ENCODE peak calls at places on chromosomes 1 and 21, in six cellular contexts. One of them, this sample, is unnamed. For H3K36me3, the result is how much of the 10 kb centered on the place peaks cover.

GRCh38 chr1:92707709-92708108 is 77.2 kb downstream of the EVI5 start:
- DNase-seq in SK-N-SH: no peak
- DNase-seq in HCT116: no peak
- DNase-seq in Panc1: no peak
- DNase-seq in K562: no peak
- DNase-seq in GM12878: no peak
- DNase-seq in this sample: no peak

GRCh38 chr21:29741761-29742160 is 198.0 kb downstream of the GRIK1 start:
- DNase-seq in HCT116: no peak
- DNase-seq in SK-N-SH: no peak
- DNase-seq in K562: no peak
- DNase-seq in GM12878: no peak
- DNase-seq in Panc1: no peak
- DNase-seq in this sample: no peak

GRCh38 chr1:23562138-23562819 is 3.0 kb upstream of the ID3 start:
- DNase-seq in K562: peak
- DNase-seq in SK-N-SH: peak
- DNase-seq in GM12878: no peak
- DNase-seq in Panc1: no peak
- DNase-seq in HCT116: peak
- DNase-seq in this sample: peak

GRCh38 chr1:2192031-2192995 is 2.3 kb downstream of the FAAP20 start:
- DNase-seq in K562: no peak
- DNase-seq in GM12878: no peak
- DNase-seq in SK-N-SH: no peak
- DNase-seq in HCT116: no peak
- DNase-seq in Panc1: no peak
- DNase-seq in this sample: no peak

GRCh38 chr1:235470741-235471439 is 33.4 kb downstream of the B3GALNT2 start:
- DNase-seq in Panc1: no peak
- DNase-seq in GM12878: no peak
- DNase-seq in K562: no peak
- DNase-seq in SK-N-SH: no peak
- DNase-seq in HCT116: no peak
- DNase-seq in this sample: no peak

GRCh38 chr1:225896937-225897549 is 8.1 kb upstream of the LEFTY1 start:
- DNase-seq in Panc1: no peak
- DNase-seq in SK-N-SH: no peak
- DNase-seq in HCT116: peak
- DNase-seq in K562: peak
- DNase-seq in GM12878: peak
- DNase-seq in this sample: no peak

GRCh38 chr1:154975409-154976205 is 1.1 kb downstream of the CKS1B start:
- DNase-seq in K562: no peak
- DNase-seq in HCT116: no peak
- DNase-seq in SK-N-SH: no peak
- DNase-seq in Panc1: no peak
- DNase-seq in GM12878: peak
- DNase-seq in this sample: peak

GRCh38 chr1:15155760-15156743 is 2.5 kb downstream of the TMEM51 start:
- DNase-seq in SK-N-SH: peak
- DNase-seq in Panc1: no peak
- DNase-seq in HCT116: no peak
- DNase-seq in K562: no peak
- DNase-seq in GM12878: peak
- DNase-seq in this sample: no peak

GRCh38 chr1:154329551-154330131 is 4.3 kb downstream of the ATP8B2 start:
- DNase-seq in GM12878: no peak
- DNase-seq in Panc1: no peak
- DNase-seq in SK-N-SH: peak
- DNase-seq in HCT116: no peak
- DNase-seq in K562: peak
- DNase-seq in this sample: peak

GRCh38 chr1:185404864-185405568 is 88.0 kb upstream of the IVNS1ABP start:
- DNase-seq in K562: no peak
- DNase-seq in GM12878: no peak
- DNase-seq in HCT116: no peak
- DNase-seq in Panc1: no peak
- DNase-seq in SK-N-SH: no peak
- DNase-seq in this sample: no peak

GRCh38 chr1:181141431-181141910 is 53.0 kb downstream of the IER5 start:
- DNase-seq in HCT116: no peak
- DNase-seq in SK-N-SH: no peak
- DNase-seq in K562: peak
- DNase-seq in GM12878: no peak
- DNase-seq in Panc1: peak
- DNase-seq in this sample: no peak

GRCh38 chr1:55378582-55378981 is 163.4 kb upstream of the USP24 start:
- DNase-seq in K562: peak
- DNase-seq in SK-N-SH: no peak
- DNase-seq in GM12878: no peak
- DNase-seq in HCT116: peak
- DNase-seq in Panc1: peak
- DNase-seq in this sample: peak

GRCh38 chr1:69569281-69569970 is 1.7 kb downstream of the LRRC7 start:
- DNase-seq in Panc1: no peak
- DNase-seq in HCT116: no peak
- DNase-seq in SK-N-SH: peak
- DNase-seq in GM12878: no peak
- DNase-seq in K562: no peak
- DNase-seq in this sample: peak

GRCh38 chr1:25245809-25246599 is 1.2 kb downstream of the RSRP1 start:
- DNase-seq in SK-N-SH: peak
- DNase-seq in K562: peak
- DNase-seq in GM12878: no peak
- DNase-seq in HCT116: no peak
- DNase-seq in Panc1: no peak
- DNase-seq in this sample: peak

GRCh38 chr1:29736582-29737188 is 500.4 kb downstream of the PTPRU start:
- DNase-seq in Panc1: no peak
- DNase-seq in HCT116: no peak
- DNase-seq in SK-N-SH: no peak
- DNase-seq in GM12878: no peak
- DNase-seq in K562: peak
- DNase-seq in this sample: peak

GRCh38 chr1:179082308-179083030 is 599 bp downstream of the TOR3A start:
- DNase-seq in SK-N-SH: peak
- DNase-seq in HCT116: no peak
- DNase-seq in K562: peak
- DNase-seq in Panc1: no peak
- DNase-seq in GM12878: no peak
- DNase-seq in this sample: peak

GRCh38 chr1:155175281-155175926 is 1.8 kb downstream of the TRIM46 start:
- DNase-seq in Panc1: no peak
- DNase-seq in SK-N-SH: no peak
- DNase-seq in HCT116: no peak
- DNase-seq in GM12878: no peak
- DNase-seq in K562: no peak
- DNase-seq in this sample: no peak

GRCh38 chr1:150487763-150488115 is 520 bp downstream of the TARS2 start:
- DNase-seq in SK-N-SH: no peak
- DNase-seq in K562: no peak
- DNase-seq in Panc1: no peak
- DNase-seq in HCT116: no peak
- DNase-seq in GM12878: no peak
- DNase-seq in this sample: peak

GRCh38 chr21:32207096-32207716 is 71.6 kb downstream of the MIS18A start:
- DNase-seq in Panc1: no peak
- DNase-seq in GM12878: no peak
- DNase-seq in SK-N-SH: peak
- DNase-seq in HCT116: no peak
- DNase-seq in K562: no peak
- DNase-seq in this sample: no peak

GRCh38 chr1:7531562-7532340 is 239.3 kb upstream of the VAMP3 start:
- DNase-seq in GM12878: no peak
- DNase-seq in K562: no peak
- DNase-seq in SK-N-SH: no peak
- DNase-seq in Panc1: no peak
- DNase-seq in HCT116: no peak
- DNase-seq in this sample: no peak

GRCh38 chr21:36188081-36188681 is 31.6 kb downstream of the DOP1B start:
- DNase-seq in GM12878: no peak
- DNase-seq in Panc1: no peak
- DNase-seq in K562: no peak
- DNase-seq in SK-N-SH: no peak
- DNase-seq in HCT116: no peak
- DNase-seq in this sample: no peak

GRCh38 chr21:41932191-41932575 is 21.6 kb downstream of the C2CD2 start:
- DNase-seq in SK-N-SH: no peak
- DNase-seq in HCT116: peak
- DNase-seq in K562: peak
- DNase-seq in Panc1: peak
- DNase-seq in GM12878: no peak
- DNase-seq in this sample: no peak
- H3K27ac ChIP-seq in SK-N-SH: peak
- H3K27ac ChIP-seq in HCT116: peak
- H3K27ac ChIP-seq in K562: peak
- H3K27ac ChIP-seq in Panc1: peak
- H3K27ac ChIP-seq in GM12878: no peak
- H3K27ac ChIP-seq in this sample: no peak

DNA sequence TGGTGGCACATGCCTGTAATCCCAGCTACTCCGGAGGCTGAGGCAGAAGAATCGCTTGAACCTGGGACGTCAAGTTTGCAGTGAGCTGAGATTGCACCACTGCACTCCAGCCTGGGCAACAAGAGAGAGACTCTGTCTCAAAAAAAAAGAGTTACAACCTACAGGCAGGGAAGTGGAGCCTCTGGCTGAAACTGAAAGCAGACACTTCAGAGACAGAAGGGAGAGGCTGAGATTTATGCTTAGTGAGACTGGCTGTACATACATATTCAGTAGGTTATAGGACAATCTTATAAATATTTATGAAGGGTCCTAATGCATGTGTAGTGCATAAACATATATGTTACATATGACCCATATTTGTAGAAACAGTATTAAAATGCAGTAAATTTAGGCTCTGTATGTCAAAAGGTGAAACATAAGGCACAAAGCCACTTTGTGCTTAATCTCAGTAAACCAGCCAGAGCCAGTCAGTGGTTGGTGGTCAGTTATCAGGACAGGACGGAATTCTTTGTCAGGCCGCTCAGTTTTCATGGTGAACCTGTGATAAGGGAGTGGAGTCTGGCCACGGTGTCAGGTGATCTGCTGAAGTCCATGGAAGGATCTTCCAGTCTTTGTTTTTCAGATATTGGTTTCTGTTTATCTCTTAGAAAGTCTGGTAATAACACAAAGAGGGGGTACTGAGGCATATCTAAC is 13.7 kb downstream of the RHEX start:
- DNase-seq in Panc1: no peak
- DNase-seq in K562: peak
- DNase-seq in SK-N-SH: no peak
- DNase-seq in HCT116: no peak
- DNase-seq in GM12878: no peak
- DNase-seq in this sample: no peak
- TF ChIP-seq REST in Panc1: no peak
- TF ChIP-seq REST in K562: no peak
- TF ChIP-seq REST in SK-N-SH: no peak
- TF ChIP-seq REST in HCT116: no peak
- TF ChIP-seq REST in GM12878: no peak
- TF ChIP-seq REST in this sample: no peak

DNA sequence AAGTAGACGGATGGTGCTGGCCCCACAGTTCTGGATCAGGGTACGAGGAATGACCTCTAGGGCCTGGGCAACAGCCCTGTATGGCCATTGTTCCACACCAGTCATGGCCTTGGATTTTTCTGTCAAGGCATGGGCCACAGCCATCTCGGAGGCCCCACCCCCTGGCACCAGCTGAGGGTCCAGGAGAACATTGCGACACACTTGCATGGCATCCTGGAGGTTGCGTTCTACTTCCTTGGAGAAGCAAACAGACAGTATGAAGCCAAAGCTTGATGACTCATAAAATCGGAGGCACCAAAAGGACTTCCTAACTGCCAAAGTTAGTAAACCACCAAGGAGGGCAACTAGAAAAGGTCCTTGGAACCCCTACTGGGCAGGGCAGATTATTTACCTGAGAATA is 11.9 kb upstream of the VHLL start:
- DNase-seq in Panc1: no peak
- DNase-seq in GM12878: no peak
- DNase-seq in K562: no peak
- DNase-seq in HCT116: no peak
- DNase-seq in SK-N-SH: no peak
- DNase-seq in this sample: no peak
- H3K36me3 ChIP-seq in Panc1: under half
- H3K36me3 ChIP-seq in GM12878: under half
- H3K36me3 ChIP-seq in K562: half or more
- H3K36me3 ChIP-seq in HCT116: half or more
- H3K36me3 ChIP-seq in SK-N-SH: half or more
- H3K36me3 ChIP-seq in this sample: half or more

GRCh38 chr21:41675574-41675973 is 91.3 kb downstream of the RIPK4 start:
- DNase-seq in SK-N-SH: no peak
- DNase-seq in Panc1: no peak
- DNase-seq in HCT116: no peak
- DNase-seq in GM12878: no peak
- DNase-seq in K562: no peak
- DNase-seq in this sample: no peak

GRCh38 chr21:41678944-41679343 is 87.9 kb downstream of the RIPK4 start:
- DNase-seq in HCT116: peak
- DNase-seq in K562: peak
- DNase-seq in GM12878: no peak
- DNase-seq in Panc1: peak
- DNase-seq in SK-N-SH: peak
- DNase-seq in this sample: peak

GRCh38 chr21:41676198-41676597 is 90.7 kb downstream of the RIPK4 start:
- DNase-seq in HCT116: no peak
- DNase-seq in GM12878: no peak
- DNase-seq in K562: no peak
- DNase-seq in Panc1: no peak
- DNase-seq in SK-N-SH: no peak
- DNase-seq in this sample: no peak

GRCh38 chr21:41678016-41678935 is 88.6 kb downstream of the RIPK4 start:
- DNase-seq in K562: no peak
- DNase-seq in GM12878: no peak
- DNase-seq in HCT116: peak
- DNase-seq in SK-N-SH: no peak
- DNase-seq in Panc1: peak
- DNase-seq in this sample: peak

GRCh38 chr21:41677671-41678015 is 89.2 kb downstream of the RIPK4 start:
- DNase-seq in GM12878: no peak
- DNase-seq in K562: no peak
- DNase-seq in Panc1: peak
- DNase-seq in HCT116: no peak
- DNase-seq in SK-N-SH: no peak
- DNase-seq in this sample: no peak
- H3K27ac ChIP-seq in GM12878: no peak
- H3K27ac ChIP-seq in K562: no peak
- H3K27ac ChIP-seq in Panc1: peak
- H3K27ac ChIP-seq in HCT116: peak
- H3K27ac ChIP-seq in SK-N-SH: peak
- H3K27ac ChIP-seq in this sample: no peak

GRCh38 chr1:156356875-156357534 is 12.0 kb upstream of the RHBG start:
- DNase-seq in Panc1: no peak
- DNase-seq in HCT116: peak
- DNase-seq in K562: peak
- DNase-seq in GM12878: no peak
- DNase-seq in SK-N-SH: no peak
- DNase-seq in this sample: peak
- TF ChIP-seq REST in Panc1: no peak
- TF ChIP-seq REST in HCT116: no peak
- TF ChIP-seq REST in K562: no peak
- TF ChIP-seq REST in GM12878: no peak
- TF ChIP-seq REST in SK-N-SH: no peak
- TF ChIP-seq REST in this sample: no peak

This sample was measured in GM23338.